ENCODE peak calls at places on chromosome 4, in five cellular contexts. One of them, this sample, is unnamed. For H3K79me2, the result is how much of the 10 kb centered on the place peaks cover.

GRCh38 chr4:22334155-22334554 is 181.7 kb downstream of the ADGRA3 start:
- DNase-seq in K562: no peak
- DNase-seq in H1: no peak
- DNase-seq in GM12878: no peak
- DNase-seq in HepG2: peak
- DNase-seq in this sample: no peak

GRCh38 chr4:99855677-99856076 is 38.5 kb downstream of the LAMTOR3 start:
- DNase-seq in K562: no peak
- DNase-seq in HepG2: no peak
- DNase-seq in H1: no peak
- DNase-seq in GM12878: peak
- DNase-seq in this sample: no peak

GRCh38 chr4:86130160-86130933 is 229.5 kb downstream of the MAPK10 start:
- DNase-seq in HepG2: no peak
- DNase-seq in GM12878: no peak
- DNase-seq in H1: no peak
- DNase-seq in K562: no peak
- DNase-seq in this sample: no peak

GRCh38 chr4:114562176-114562904 is 36.3 kb upstream of the UGT8 start:
- DNase-seq in GM12878: no peak
- DNase-seq in H1: peak
- DNase-seq in K562: no peak
- DNase-seq in HepG2: no peak
- DNase-seq in this sample: peak

GRCh38 chr4:112552668-112553067 is 36.7 kb upstream of the NEUROG2 start:
- DNase-seq in K562: no peak
- DNase-seq in GM12878: no peak
- DNase-seq in HepG2: peak
- DNase-seq in H1: no peak
- DNase-seq in this sample: no peak

GRCh38 chr4:121728066-121728465 is 31.3 kb upstream of the ANXA5 start:
- DNase-seq in GM12878: no peak
- DNase-seq in K562: no peak
- DNase-seq in H1: no peak
- DNase-seq in HepG2: peak
- DNase-seq in this sample: no peak

GRCh38 chr4:183214912-183215488 is 105.1 kb downstream of the CLDN22 start:
- DNase-seq in GM12878: no peak
- DNase-seq in H1: no peak
- DNase-seq in HepG2: no peak
- DNase-seq in K562: no peak
- DNase-seq in this sample: no peak

GRCh38 chr4:183757105-183757504 is 98.0 kb downstream of the TRAPPC11 start:
- DNase-seq in GM12878: no peak
- DNase-seq in K562: no peak
- DNase-seq in HepG2: no peak
- DNase-seq in H1: no peak
- DNase-seq in this sample: no peak

GRCh38 chr4:95190751-95191436 is 357.9 kb downstream of the UNC5C start:
- DNase-seq in H1: no peak
- DNase-seq in GM12878: no peak
- DNase-seq in HepG2: no peak
- DNase-seq in K562: no peak
- DNase-seq in this sample: no peak

GRCh38 chr4:137700751-137701150 is 168.5 kb upstream of the PCDH18 start:
- DNase-seq in K562: no peak
- DNase-seq in HepG2: no peak
- DNase-seq in H1: no peak
- DNase-seq in GM12878: no peak
- DNase-seq in this sample: no peak

GRCh38 chr4:100360211-100360610 is 157.6 kb downstream of the EMCN start:
- DNase-seq in HepG2: no peak
- DNase-seq in K562: no peak
- DNase-seq in GM12878: no peak
- DNase-seq in H1: no peak
- DNase-seq in this sample: no peak

GRCh38 chr4:186932631-186933150 is 209.0 kb upstream of the FAT1 start:
- DNase-seq in H1: no peak
- DNase-seq in GM12878: no peak
- DNase-seq in HepG2: peak
- DNase-seq in K562: no peak
- DNase-seq in this sample: no peak

GRCh38 chr4:97911236-97911906 is 231.9 kb downstream of the STPG2 start:
- DNase-seq in HepG2: no peak
- DNase-seq in K562: no peak
- DNase-seq in GM12878: no peak
- DNase-seq in H1: no peak
- DNase-seq in this sample: peak

GRCh38 chr4:104351696-104352095 is 143.0 kb downstream of the CXXC4 start:
- DNase-seq in HepG2: no peak
- DNase-seq in GM12878: no peak
- DNase-seq in H1: no peak
- DNase-seq in K562: no peak
- DNase-seq in this sample: no peak

GRCh38 chr4:48780867-48781219 is 764 bp upstream of the FRYL start:
- DNase-seq in HepG2: peak
- DNase-seq in K562: no peak
- DNase-seq in H1: no peak
- DNase-seq in GM12878: no peak
- DNase-seq in this sample: no peak

GRCh38 chr4:161929966-161930365 is 233.8 kb downstream of the FSTL5 start:
- DNase-seq in K562: no peak
- DNase-seq in H1: no peak
- DNase-seq in HepG2: no peak
- DNase-seq in GM12878: no peak
- DNase-seq in this sample: peak

GRCh38 chr4:153509724-153510123 is 43.6 kb downstream of the TMEM131L start:
- DNase-seq in HepG2: peak
- DNase-seq in K562: no peak
- DNase-seq in GM12878: no peak
- DNase-seq in H1: no peak
- DNase-seq in this sample: no peak

GRCh38 chr4:64195582-64195981 is 213.7 kb downstream of the TECRL start:
- DNase-seq in H1: no peak
- DNase-seq in GM12878: no peak
- DNase-seq in K562: no peak
- DNase-seq in HepG2: no peak
- DNase-seq in this sample: peak

GRCh38 chr4:81429607-81430006 is 42.1 kb downstream of the RASGEF1B start:
- DNase-seq in H1: no peak
- DNase-seq in GM12878: no peak
- DNase-seq in HepG2: no peak
- DNase-seq in K562: no peak
- DNase-seq in this sample: no peak

GRCh38 chr4:131613086-131613823 is 1535.8 kb upstream of the PCDH10 start:
- DNase-seq in HepG2: no peak
- DNase-seq in H1: no peak
- DNase-seq in K562: no peak
- DNase-seq in GM12878: no peak
- DNase-seq in this sample: no peak

GRCh38 chr4:104795264-104795934 is 300.7 kb upstream of the CXXC4 start:
- DNase-seq in GM12878: peak
- DNase-seq in H1: no peak
- DNase-seq in K562: no peak
- DNase-seq in HepG2: no peak
- DNase-seq in this sample: no peak

GRCh38 chr4:85370400-85371032 is 104.4 kb upstream of the ARHGAP24 start:
- DNase-seq in GM12878: peak
- DNase-seq in K562: peak
- DNase-seq in H1: peak
- DNase-seq in HepG2: peak
- DNase-seq in this sample: peak

GRCh38 chr4:173121044-173121685 is 47.4 kb upstream of the GALNT7 start:
- DNase-seq in K562: peak
- DNase-seq in H1: no peak
- DNase-seq in HepG2: no peak
- DNase-seq in GM12878: peak
- DNase-seq in this sample: peak

GRCh38 chr4:125750827-125751466 is 436.2 kb downstream of the FAT4 start:
- DNase-seq in HepG2: peak
- DNase-seq in GM12878: no peak
- DNase-seq in K562: no peak
- DNase-seq in H1: no peak
- DNase-seq in this sample: peak

GRCh38 chr4:159171287-159171686 is 68.4 kb downstream of the RAPGEF2 start:
- DNase-seq in GM12878: no peak
- DNase-seq in HepG2: no peak
- DNase-seq in K562: no peak
- DNase-seq in H1: no peak
- DNase-seq in this sample: no peak

GRCh38 chr4:89307446-89308160 is at the start of gene GPRIN3:
- DNase-seq in K562: no peak
- DNase-seq in GM12878: no peak
- DNase-seq in H1: peak
- DNase-seq in HepG2: no peak
- DNase-seq in this sample: peak

DNA sequence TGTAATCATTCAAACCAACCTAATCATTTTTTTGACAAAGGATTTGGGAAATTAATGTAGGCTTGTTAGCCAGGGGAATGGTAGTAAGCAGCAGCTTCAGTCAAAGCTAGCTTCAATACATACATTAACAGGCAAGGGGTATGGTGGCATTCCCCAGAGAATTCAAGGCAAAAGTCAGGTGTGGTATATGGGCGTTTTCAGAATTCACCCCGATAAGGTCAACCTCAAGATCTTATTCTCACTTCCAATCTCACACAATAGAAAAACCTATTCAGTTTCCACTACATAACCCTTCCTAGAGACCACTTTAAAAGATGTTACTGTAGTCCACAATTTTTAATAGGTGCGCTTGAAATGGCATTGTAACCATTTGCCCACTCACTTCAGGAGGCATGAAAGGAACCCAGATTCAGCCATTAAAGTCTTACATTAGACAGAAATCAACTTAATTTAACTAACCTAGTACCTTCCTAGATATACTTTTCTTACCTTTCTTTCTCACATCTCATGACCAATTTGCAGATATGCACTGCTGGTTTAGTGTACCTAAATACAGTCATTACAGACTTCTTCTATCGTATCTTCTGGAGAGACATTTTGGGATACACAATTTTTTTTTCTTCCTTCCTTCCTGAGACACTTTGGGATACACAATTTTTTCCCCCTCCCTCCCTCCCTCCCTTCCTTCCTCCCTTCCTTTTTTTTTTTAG is 34.9 kb downstream of the MAML3 start:
- DNase-seq in H1: no peak
- DNase-seq in GM12878: no peak
- DNase-seq in K562: no peak
- DNase-seq in HepG2: no peak
- DNase-seq in this sample: no peak
- H3K79me2 ChIP-seq in H1: under half
- H3K79me2 ChIP-seq in GM12878: under half
- H3K79me2 ChIP-seq in K562: under half
- H3K79me2 ChIP-seq in HepG2: under half
- H3K79me2 ChIP-seq in this sample: under half

GRCh38 chr4:67459164-67459563 is 86.1 kb downstream of the CENPC start:
- DNase-seq in H1: no peak
- DNase-seq in GM12878: no peak
- DNase-seq in HepG2: no peak
- DNase-seq in K562: no peak
- DNase-seq in this sample: peak
- TF ChIP-seq CREB1 in H1: no peak
- TF ChIP-seq CREB1 in GM12878: no peak
- TF ChIP-seq CREB1 in HepG2: no peak
- TF ChIP-seq CREB1 in K562: no peak
- TF ChIP-seq CREB1 in this sample: no peak

GRCh38 chr4:40232610-40233009 is 35.8 kb downstream of the RHOH start:
- DNase-seq in HepG2: no peak
- DNase-seq in GM12878: no peak
- DNase-seq in H1: no peak
- DNase-seq in K562: no peak
- DNase-seq in this sample: no peak

GRCh38 chr4:40228497-40229365 is 31.9 kb downstream of the RHOH start:
- DNase-seq in HepG2: no peak
- DNase-seq in K562: peak
- DNase-seq in H1: peak
- DNase-seq in GM12878: peak
- DNase-seq in this sample: peak

GRCh38 chr4:40233227-40233626 is 36.4 kb downstream of the RHOH start:
- DNase-seq in H1: no peak
- DNase-seq in GM12878: no peak
- DNase-seq in HepG2: peak
- DNase-seq in K562: no peak
- DNase-seq in this sample: no peak

GRCh38 chr4:40234519-40235039 is 37.7 kb downstream of the RHOH start:
- DNase-seq in K562: no peak
- DNase-seq in H1: no peak
- DNase-seq in GM12878: no peak
- DNase-seq in HepG2: no peak
- DNase-seq in this sample: no peak

DNA sequence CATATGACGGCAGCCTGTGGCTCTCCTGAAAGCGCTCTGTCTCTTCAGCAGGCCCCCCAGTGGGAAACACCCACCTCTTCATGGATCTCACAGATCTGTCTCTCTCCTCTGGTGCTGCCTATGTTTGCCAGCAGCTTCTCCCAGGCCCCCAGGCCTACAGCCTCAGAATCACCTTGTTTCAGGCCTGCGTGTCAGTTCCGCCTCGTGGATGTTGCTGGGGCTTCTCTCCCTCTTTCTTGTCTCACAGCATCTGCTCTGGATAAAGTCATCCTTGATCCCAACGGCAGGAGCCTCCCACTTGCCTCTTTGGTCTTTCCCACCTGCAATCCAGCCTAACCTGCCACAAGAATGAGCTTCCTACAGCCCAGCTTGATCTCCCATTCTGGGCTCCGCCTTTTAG is 34.6 kb downstream of the RHOH start:
- DNase-seq in H1: no peak
- DNase-seq in HepG2: no peak
- DNase-seq in GM12878: no peak
- DNase-seq in K562: no peak
- DNase-seq in this sample: no peak
- H3K79me2 ChIP-seq in H1: under half
- H3K79me2 ChIP-seq in HepG2: under half
- H3K79me2 ChIP-seq in GM12878: half or more
- H3K79me2 ChIP-seq in K562: half or more
- H3K79me2 ChIP-seq in this sample: under half

DNA sequence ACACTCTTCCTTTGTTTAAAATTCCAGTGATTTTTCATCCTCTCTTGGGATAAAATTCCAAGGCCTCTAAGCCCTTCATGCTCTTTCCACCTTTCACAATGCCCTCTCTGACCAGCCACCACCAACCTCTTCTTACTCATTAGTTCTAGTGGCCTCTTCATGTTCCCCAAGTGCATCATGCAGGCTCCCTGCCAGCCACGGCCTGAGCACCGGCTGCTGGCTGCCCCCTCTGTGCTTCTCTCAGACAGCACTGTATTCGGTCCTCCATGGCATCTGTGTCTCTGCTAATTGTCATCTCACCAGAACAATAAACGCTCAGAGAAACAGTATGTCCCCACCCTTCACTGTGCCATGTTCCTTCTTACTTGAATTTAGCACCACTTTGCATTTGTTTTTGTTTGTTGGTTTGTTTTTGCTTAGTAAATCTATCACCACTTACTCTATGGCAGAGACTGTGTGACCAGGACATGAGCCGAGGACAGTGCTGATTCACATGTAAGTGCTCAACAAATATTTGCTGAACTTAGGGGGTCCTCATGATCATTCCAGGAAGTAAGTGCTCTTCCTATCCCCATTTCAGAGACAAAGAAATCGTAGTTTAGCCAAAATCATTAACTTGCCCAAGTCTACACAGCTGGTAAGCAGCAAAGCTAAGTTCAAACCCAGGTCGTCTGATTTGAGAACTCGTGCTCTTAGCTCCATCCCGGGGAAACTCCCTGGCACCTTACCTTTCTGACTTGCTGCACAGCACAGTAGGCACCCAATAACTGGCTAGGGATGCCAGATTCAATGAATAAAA is 77.1 kb upstream of the UCP1 start:
- DNase-seq in HepG2: peak
- DNase-seq in GM12878: no peak
- DNase-seq in K562: no peak
- DNase-seq in H1: no peak
- DNase-seq in this sample: no peak
- TF ChIP-seq CREB1 in HepG2: no peak
- TF ChIP-seq CREB1 in GM12878: no peak
- TF ChIP-seq CREB1 in K562: no peak
- TF ChIP-seq CREB1 in H1: no peak
- TF ChIP-seq CREB1 in this sample: no peak

This sample was measured in GM23338.